ENCODE peak calls at places on chromosomes 6 and 20, in nine cellular contexts. One of them, this sample, is unnamed.

GRCh38 chr6:100230115-100230975 is 234.4 kb downstream of the SIM1 start:
- DNase-seq in GM23338: no peak
- DNase-seq in stimulated activated naive B cell treated with anti-CD40 and anti-IgM and Interleukin-4, amounts not matched to agents 10 μg/mL and 1 μg/mL and 100 μg/mL, for 72 hours: no peak
- DNase-seq in T-helper 1 cell: no peak
- DNase-seq in Calu3: no peak
- DNase-seq in hepatic stellate cell: no peak
- DNase-seq in NAMALWA: no peak
- DNase-seq in iPS DF 19.7: no peak
- DNase-seq in CD8-positive, alpha-beta T cell: no peak
- DNase-seq in this sample: no peak

GRCh38 chr6:75157336-75157735 is 48.5 kb downstream of the COL12A1 start:
- DNase-seq in GM23338: no peak
- DNase-seq in stimulated activated naive B cell treated with anti-CD40 and anti-IgM and Interleukin-4, amounts not matched to agents 10 μg/mL and 1 μg/mL and 100 μg/mL, for 72 hours: no peak
- DNase-seq in T-helper 1 cell: no peak
- DNase-seq in Calu3: no peak
- DNase-seq in hepatic stellate cell: no peak
- DNase-seq in NAMALWA: no peak
- DNase-seq in iPS DF 19.7: no peak
- DNase-seq in CD8-positive, alpha-beta T cell: no peak
- DNase-seq in this sample: no peak

GRCh38 chr20:8433286-8433685 is 301.2 kb downstream of the PLCB1 start:
- DNase-seq in GM23338: no peak
- DNase-seq in stimulated activated naive B cell treated with anti-CD40 and anti-IgM and Interleukin-4, amounts not matched to agents 10 μg/mL and 1 μg/mL and 100 μg/mL, for 72 hours: no peak
- DNase-seq in T-helper 1 cell: no peak
- DNase-seq in Calu3: no peak
- DNase-seq in hepatic stellate cell: no peak
- DNase-seq in NAMALWA: no peak
- DNase-seq in iPS DF 19.7: no peak
- DNase-seq in CD8-positive, alpha-beta T cell: no peak
- DNase-seq in this sample: no peak

GRCh38 chr6:145075425-145075824 is 659.9 kb downstream of the EPM2A start:
- DNase-seq in GM23338: no peak
- DNase-seq in stimulated activated naive B cell treated with anti-CD40 and anti-IgM and Interleukin-4, amounts not matched to agents 10 μg/mL and 1 μg/mL and 100 μg/mL, for 72 hours: no peak
- DNase-seq in T-helper 1 cell: no peak
- DNase-seq in Calu3: no peak
- DNase-seq in hepatic stellate cell: no peak
- DNase-seq in NAMALWA: peak
- DNase-seq in iPS DF 19.7: no peak
- DNase-seq in CD8-positive, alpha-beta T cell: no peak
- DNase-seq in this sample: peak

GRCh38 chr6:155328539-155329459 is 14.5 kb upstream of the TFB1M start:
- DNase-seq in GM23338: no peak
- DNase-seq in stimulated activated naive B cell treated with anti-CD40 and anti-IgM and Interleukin-4, amounts not matched to agents 10 μg/mL and 1 μg/mL and 100 μg/mL, for 72 hours: no peak
- DNase-seq in T-helper 1 cell: no peak
- DNase-seq in Calu3: peak
- DNase-seq in hepatic stellate cell: no peak
- DNase-seq in NAMALWA: no peak
- DNase-seq in iPS DF 19.7: no peak
- DNase-seq in CD8-positive, alpha-beta T cell: no peak
- DNase-seq in this sample: no peak

GRCh38 chr6:44955145-44955544 is 373.0 kb upstream of the RUNX2 start:
- DNase-seq in GM23338: no peak
- DNase-seq in stimulated activated naive B cell treated with anti-CD40 and anti-IgM and Interleukin-4, amounts not matched to agents 10 μg/mL and 1 μg/mL and 100 μg/mL, for 72 hours: no peak
- DNase-seq in T-helper 1 cell: no peak
- DNase-seq in Calu3: no peak
- DNase-seq in hepatic stellate cell: no peak
- DNase-seq in NAMALWA: no peak
- DNase-seq in iPS DF 19.7: no peak
- DNase-seq in CD8-positive, alpha-beta T cell: no peak
- DNase-seq in this sample: no peak

GRCh38 chr6:140436023-140436811 is 1061.8 kb upstream of the CITED2 start:
- DNase-seq in GM23338: peak
- DNase-seq in stimulated activated naive B cell treated with anti-CD40 and anti-IgM and Interleukin-4, amounts not matched to agents 10 μg/mL and 1 μg/mL and 100 μg/mL, for 72 hours: no peak
- DNase-seq in T-helper 1 cell: no peak
- DNase-seq in Calu3: no peak
- DNase-seq in hepatic stellate cell: peak
- DNase-seq in NAMALWA: no peak
- DNase-seq in iPS DF 19.7: peak
- DNase-seq in CD8-positive, alpha-beta T cell: no peak
- DNase-seq in this sample: no peak

GRCh38 chr6:31677955-31678354 is 2.9 kb downstream of the LY6G5C start:
- DNase-seq in GM23338: no peak
- DNase-seq in stimulated activated naive B cell treated with anti-CD40 and anti-IgM and Interleukin-4, amounts not matched to agents 10 μg/mL and 1 μg/mL and 100 μg/mL, for 72 hours: no peak
- DNase-seq in T-helper 1 cell: no peak
- DNase-seq in Calu3: no peak
- DNase-seq in hepatic stellate cell: no peak
- DNase-seq in NAMALWA: no peak
- DNase-seq in iPS DF 19.7: no peak
- DNase-seq in CD8-positive, alpha-beta T cell: no peak
- DNase-seq in this sample: no peak

GRCh38 chr6:36752886-36753506 is 55.4 kb downstream of the RAB44 start:
- DNase-seq in GM23338: no peak
- DNase-seq in stimulated activated naive B cell treated with anti-CD40 and anti-IgM and Interleukin-4, amounts not matched to agents 10 μg/mL and 1 μg/mL and 100 μg/mL, for 72 hours: peak
- DNase-seq in T-helper 1 cell: no peak
- DNase-seq in Calu3: no peak
- DNase-seq in hepatic stellate cell: no peak
- DNase-seq in NAMALWA: peak
- DNase-seq in iPS DF 19.7: no peak
- DNase-seq in CD8-positive, alpha-beta T cell: no peak
- DNase-seq in this sample: no peak

GRCh38 chr6:24910331-24910849 is 25.4 kb downstream of the RIPOR2 start:
- DNase-seq in GM23338: peak
- DNase-seq in stimulated activated naive B cell treated with anti-CD40 and anti-IgM and Interleukin-4, amounts not matched to agents 10 μg/mL and 1 μg/mL and 100 μg/mL, for 72 hours: peak
- DNase-seq in T-helper 1 cell: no peak
- DNase-seq in Calu3: peak
- DNase-seq in hepatic stellate cell: no peak
- DNase-seq in NAMALWA: peak
- DNase-seq in iPS DF 19.7: no peak
- DNase-seq in CD8-positive, alpha-beta T cell: peak
- DNase-seq in this sample: no peak

GRCh38 chr20:59351148-59352040 is 51.0 kb downstream of the EDN3 start:
- DNase-seq in GM23338: no peak
- DNase-seq in stimulated activated naive B cell treated with anti-CD40 and anti-IgM and Interleukin-4, amounts not matched to agents 10 μg/mL and 1 μg/mL and 100 μg/mL, for 72 hours: no peak
- DNase-seq in T-helper 1 cell: no peak
- DNase-seq in Calu3: no peak
- DNase-seq in hepatic stellate cell: no peak
- DNase-seq in NAMALWA: no peak
- DNase-seq in iPS DF 19.7: no peak
- DNase-seq in CD8-positive, alpha-beta T cell: no peak
- DNase-seq in this sample: peak

GRCh38 chr20:62321978-62322377 is 19.2 kb downstream of the ADRM1 start:
- DNase-seq in GM23338: no peak
- DNase-seq in stimulated activated naive B cell treated with anti-CD40 and anti-IgM and Interleukin-4, amounts not matched to agents 10 μg/mL and 1 μg/mL and 100 μg/mL, for 72 hours: no peak
- DNase-seq in T-helper 1 cell: no peak
- DNase-seq in Calu3: no peak
- DNase-seq in hepatic stellate cell: no peak
- DNase-seq in NAMALWA: no peak
- DNase-seq in iPS DF 19.7: no peak
- DNase-seq in CD8-positive, alpha-beta T cell: no peak
- DNase-seq in this sample: no peak

GRCh38 chr20:1423625-1424106 is 30.8 kb upstream of the FKBP1A start:
- DNase-seq in GM23338: peak
- DNase-seq in stimulated activated naive B cell treated with anti-CD40 and anti-IgM and Interleukin-4, amounts not matched to agents 10 μg/mL and 1 μg/mL and 100 μg/mL, for 72 hours: no peak
- DNase-seq in T-helper 1 cell: no peak
- DNase-seq in Calu3: peak
- DNase-seq in hepatic stellate cell: no peak
- DNase-seq in NAMALWA: peak
- DNase-seq in iPS DF 19.7: peak
- DNase-seq in CD8-positive, alpha-beta T cell: no peak
- DNase-seq in this sample: no peak

GRCh38 chr6:111176038-111176762 is 88.9 kb downstream of the SLC16A10 start:
- DNase-seq in GM23338: no peak
- DNase-seq in stimulated activated naive B cell treated with anti-CD40 and anti-IgM and Interleukin-4, amounts not matched to agents 10 μg/mL and 1 μg/mL and 100 μg/mL, for 72 hours: no peak
- DNase-seq in T-helper 1 cell: no peak
- DNase-seq in Calu3: no peak
- DNase-seq in hepatic stellate cell: no peak
- DNase-seq in NAMALWA: no peak
- DNase-seq in iPS DF 19.7: no peak
- DNase-seq in CD8-positive, alpha-beta T cell: no peak
- DNase-seq in this sample: no peak

GRCh38 chr6:44235891-44236516 is 10.9 kb upstream of the HSP90AB1 start:
- DNase-seq in GM23338: peak
- DNase-seq in stimulated activated naive B cell treated with anti-CD40 and anti-IgM and Interleukin-4, amounts not matched to agents 10 μg/mL and 1 μg/mL and 100 μg/mL, for 72 hours: no peak
- DNase-seq in T-helper 1 cell: no peak
- DNase-seq in Calu3: no peak
- DNase-seq in hepatic stellate cell: no peak
- DNase-seq in NAMALWA: no peak
- DNase-seq in iPS DF 19.7: no peak
- DNase-seq in CD8-positive, alpha-beta T cell: no peak
- DNase-seq in this sample: no peak

GRCh38 chr6:333379-334002 is 41.2 kb downstream of the DUSP22 start:
- DNase-seq in GM23338: no peak
- DNase-seq in stimulated activated naive B cell treated with anti-CD40 and anti-IgM and Interleukin-4, amounts not matched to agents 10 μg/mL and 1 μg/mL and 100 μg/mL, for 72 hours: no peak
- DNase-seq in T-helper 1 cell: no peak
- DNase-seq in Calu3: no peak
- DNase-seq in hepatic stellate cell: no peak
- DNase-seq in NAMALWA: no peak
- DNase-seq in iPS DF 19.7: no peak
- DNase-seq in CD8-positive, alpha-beta T cell: no peak
- DNase-seq in this sample: no peak

GRCh38 chr6:37525460-37526357 is 26.0 kb upstream of the CCDC167 start:
- DNase-seq in GM23338: peak
- DNase-seq in stimulated activated naive B cell treated with anti-CD40 and anti-IgM and Interleukin-4, amounts not matched to agents 10 μg/mL and 1 μg/mL and 100 μg/mL, for 72 hours: no peak
- DNase-seq in T-helper 1 cell: no peak
- DNase-seq in Calu3: no peak
- DNase-seq in hepatic stellate cell: peak
- DNase-seq in NAMALWA: peak
- DNase-seq in iPS DF 19.7: no peak
- DNase-seq in CD8-positive, alpha-beta T cell: no peak
- DNase-seq in this sample: peak

GRCh38 chr6:139152892-139153271 is 18.0 kb downstream of the HECA start:
- DNase-seq in GM23338: no peak
- DNase-seq in stimulated activated naive B cell treated with anti-CD40 and anti-IgM and Interleukin-4, amounts not matched to agents 10 μg/mL and 1 μg/mL and 100 μg/mL, for 72 hours: no peak
- DNase-seq in T-helper 1 cell: no peak
- DNase-seq in Calu3: no peak
- DNase-seq in hepatic stellate cell: no peak
- DNase-seq in NAMALWA: no peak
- DNase-seq in iPS DF 19.7: no peak
- DNase-seq in CD8-positive, alpha-beta T cell: no peak
- DNase-seq in this sample: no peak